ENCODE peak calls at places on chromosome 15, in nine cellular contexts. One of them, this sample, is unnamed.

GRCh38 chr15:82950295-82950694 is 2.2 kb downstream of the HOMER2 start:
- DNase-seq in ELR: no peak
- DNase-seq in mesothelial cell of epicardium: no peak
- DNase-seq in activated T-cell treated with anti-CD3 and anti-CD28 coated beads for 1 hour: no peak
- DNase-seq in body of pancreas: no peak
- DNase-seq in CD4-positive, CD25-positive, alpha-beta regulatory T cell: no peak
- DNase-seq in stimulated activated CD4-positive, alpha-beta T cell treated with anti-CD3 and anti-CD28 coated beads, Interleukin-12 subunit alpha, Interleukin-12 subunit beta, amount 100 ng/mL, for 24 hours: no peak
- DNase-seq in AG08395: no peak
- DNase-seq in activated CD8-positive, alpha-beta memory T cell treated with anti-CD3 and anti-CD28 coated beads for 48 hours: no peak
- DNase-seq in this sample: no peak

GRCh38 chr15:90264649-90265048 is 823 bp upstream of the NGRN start:
- DNase-seq in CD4-positive, CD25-positive, alpha-beta regulatory T cell: peak; percentile 50
- DNase-seq in activated T-cell treated with anti-CD3 and anti-CD28 coated beads for 1 hour: no peak
- DNase-seq in stimulated activated CD4-positive, alpha-beta T cell treated with anti-CD3 and anti-CD28 coated beads, Interleukin-12 subunit alpha, Interleukin-12 subunit beta, amount 100 ng/mL, for 24 hours: no peak
- DNase-seq in mesothelial cell of epicardium: no peak
- DNase-seq in AG08395: no peak
- DNase-seq in activated CD8-positive, alpha-beta memory T cell treated with anti-CD3 and anti-CD28 coated beads for 48 hours: no peak
- DNase-seq in ELR: peak; percentile 32
- DNase-seq in body of pancreas: no peak
- DNase-seq in this sample: no peak

GRCh38 chr15:101158166-101159095 is 93.4 kb downstream of the CHSY1 start:
- DNase-seq in CD4-positive, CD25-positive, alpha-beta regulatory T cell: peak; percentile 40
- DNase-seq in activated T-cell treated with anti-CD3 and anti-CD28 coated beads for 1 hour: no peak
- DNase-seq in stimulated activated CD4-positive, alpha-beta T cell treated with anti-CD3 and anti-CD28 coated beads, Interleukin-12 subunit alpha, Interleukin-12 subunit beta, amount 100 ng/mL, for 24 hours: no peak
- DNase-seq in mesothelial cell of epicardium: no peak
- DNase-seq in ELR: no peak
- DNase-seq in body of pancreas: no peak
- DNase-seq in AG08395: no peak
- DNase-seq in activated CD8-positive, alpha-beta memory T cell treated with anti-CD3 and anti-CD28 coated beads for 48 hours: no peak
- DNase-seq in this sample: no peak

GRCh38 chr15:34942363-34942762 is 27.2 kb downstream of the AQR start:
- DNase-seq in activated CD8-positive, alpha-beta memory T cell treated with anti-CD3 and anti-CD28 coated beads for 48 hours: no peak
- DNase-seq in stimulated activated CD4-positive, alpha-beta T cell treated with anti-CD3 and anti-CD28 coated beads, Interleukin-12 subunit alpha, Interleukin-12 subunit beta, amount 100 ng/mL, for 24 hours: no peak
- DNase-seq in AG08395: no peak
- DNase-seq in CD4-positive, CD25-positive, alpha-beta regulatory T cell: no peak
- DNase-seq in activated T-cell treated with anti-CD3 and anti-CD28 coated beads for 1 hour: no peak
- DNase-seq in mesothelial cell of epicardium: no peak
- DNase-seq in body of pancreas: no peak
- DNase-seq in ELR: no peak
- DNase-seq in this sample: no peak

GRCh38 chr15:37105795-37106333 is 5.5 kb upstream of the MEIS2 start:
- DNase-seq in CD4-positive, CD25-positive, alpha-beta regulatory T cell: no peak
- DNase-seq in mesothelial cell of epicardium: no peak
- DNase-seq in activated CD8-positive, alpha-beta memory T cell treated with anti-CD3 and anti-CD28 coated beads for 48 hours: no peak
- DNase-seq in stimulated activated CD4-positive, alpha-beta T cell treated with anti-CD3 and anti-CD28 coated beads, Interleukin-12 subunit alpha, Interleukin-12 subunit beta, amount 100 ng/mL, for 24 hours: no peak
- DNase-seq in AG08395: no peak
- DNase-seq in body of pancreas: no peak
- DNase-seq in activated T-cell treated with anti-CD3 and anti-CD28 coated beads for 1 hour: no peak
- DNase-seq in ELR: no peak
- DNase-seq in this sample: no peak

GRCh38 chr15:71455107-71455506 is 339.8 kb downstream of the THSD4 start:
- DNase-seq in CD4-positive, CD25-positive, alpha-beta regulatory T cell: no peak
- DNase-seq in stimulated activated CD4-positive, alpha-beta T cell treated with anti-CD3 and anti-CD28 coated beads, Interleukin-12 subunit alpha, Interleukin-12 subunit beta, amount 100 ng/mL, for 24 hours: no peak
- DNase-seq in ELR: no peak
- DNase-seq in body of pancreas: no peak
- DNase-seq in AG08395: no peak
- DNase-seq in mesothelial cell of epicardium: no peak
- DNase-seq in activated CD8-positive, alpha-beta memory T cell treated with anti-CD3 and anti-CD28 coated beads for 48 hours: no peak
- DNase-seq in activated T-cell treated with anti-CD3 and anti-CD28 coated beads for 1 hour: no peak
- DNase-seq in this sample: no peak

GRCh38 chr15:50289749-50290148 is 24.2 kb upstream of the HDC start:
- DNase-seq in stimulated activated CD4-positive, alpha-beta T cell treated with anti-CD3 and anti-CD28 coated beads, Interleukin-12 subunit alpha, Interleukin-12 subunit beta, amount 100 ng/mL, for 24 hours: no peak
- DNase-seq in CD4-positive, CD25-positive, alpha-beta regulatory T cell: no peak
- DNase-seq in activated CD8-positive, alpha-beta memory T cell treated with anti-CD3 and anti-CD28 coated beads for 48 hours: no peak
- DNase-seq in AG08395: no peak
- DNase-seq in mesothelial cell of epicardium: no peak
- DNase-seq in ELR: no peak
- DNase-seq in body of pancreas: no peak
- DNase-seq in activated T-cell treated with anti-CD3 and anti-CD28 coated beads for 1 hour: no peak
- DNase-seq in this sample: no peak

GRCh38 chr15:100108846-100109245 is 232.9 kb downstream of the ADAMTS17 start:
- DNase-seq in ELR: no peak
- DNase-seq in body of pancreas: no peak
- DNase-seq in CD4-positive, CD25-positive, alpha-beta regulatory T cell: no peak
- DNase-seq in activated T-cell treated with anti-CD3 and anti-CD28 coated beads for 1 hour: no peak
- DNase-seq in activated CD8-positive, alpha-beta memory T cell treated with anti-CD3 and anti-CD28 coated beads for 48 hours: no peak
- DNase-seq in stimulated activated CD4-positive, alpha-beta T cell treated with anti-CD3 and anti-CD28 coated beads, Interleukin-12 subunit alpha, Interleukin-12 subunit beta, amount 100 ng/mL, for 24 hours: no peak
- DNase-seq in AG08395: no peak
- DNase-seq in mesothelial cell of epicardium: peak; percentile 30
- DNase-seq in this sample: no peak

GRCh38 chr15:90009301-90010063 is 8.4 kb downstream of the ZNF710 start:
- DNase-seq in activated CD8-positive, alpha-beta memory T cell treated with anti-CD3 and anti-CD28 coated beads for 48 hours: no peak
- DNase-seq in stimulated activated CD4-positive, alpha-beta T cell treated with anti-CD3 and anti-CD28 coated beads, Interleukin-12 subunit alpha, Interleukin-12 subunit beta, amount 100 ng/mL, for 24 hours: no peak
- DNase-seq in AG08395: no peak
- DNase-seq in activated T-cell treated with anti-CD3 and anti-CD28 coated beads for 1 hour: no peak
- DNase-seq in mesothelial cell of epicardium: no peak
- DNase-seq in body of pancreas: no peak
- DNase-seq in ELR: no peak
- DNase-seq in CD4-positive, CD25-positive, alpha-beta regulatory T cell: no peak
- DNase-seq in this sample: no peak

GRCh38 chr15:70196314-70197291 is 98.9 kb upstream of the TLE3 start:
- DNase-seq in AG08395: peak; percentile 76
- DNase-seq in CD4-positive, CD25-positive, alpha-beta regulatory T cell: peak; percentile 66
- DNase-seq in body of pancreas: peak; percentile 61
- DNase-seq in mesothelial cell of epicardium: peak; percentile 78
- DNase-seq in activated CD8-positive, alpha-beta memory T cell treated with anti-CD3 and anti-CD28 coated beads for 48 hours: no peak
- DNase-seq in ELR: peak; percentile 79
- DNase-seq in activated T-cell treated with anti-CD3 and anti-CD28 coated beads for 1 hour: peak; percentile 6
- DNase-seq in stimulated activated CD4-positive, alpha-beta T cell treated with anti-CD3 and anti-CD28 coated beads, Interleukin-12 subunit alpha, Interleukin-12 subunit beta, amount 100 ng/mL, for 24 hours: peak; percentile 10
- DNase-seq in this sample: peak; percentile 42

GRCh38 chr15:45780352-45780751 is 145.5 kb downstream of the SQOR start:
- DNase-seq in ELR: no peak
- DNase-seq in mesothelial cell of epicardium: no peak
- DNase-seq in activated CD8-positive, alpha-beta memory T cell treated with anti-CD3 and anti-CD28 coated beads for 48 hours: no peak
- DNase-seq in body of pancreas: no peak
- DNase-seq in activated T-cell treated with anti-CD3 and anti-CD28 coated beads for 1 hour: no peak
- DNase-seq in stimulated activated CD4-positive, alpha-beta T cell treated with anti-CD3 and anti-CD28 coated beads, Interleukin-12 subunit alpha, Interleukin-12 subunit beta, amount 100 ng/mL, for 24 hours: no peak
- DNase-seq in AG08395: no peak
- DNase-seq in CD4-positive, CD25-positive, alpha-beta regulatory T cell: no peak
- DNase-seq in this sample: no peak

GRCh38 chr15:78035861-78036476 is 41.5 kb downstream of the TBC1D2B start:
- DNase-seq in activated CD8-positive, alpha-beta memory T cell treated with anti-CD3 and anti-CD28 coated beads for 48 hours: no peak
- DNase-seq in AG08395: no peak
- DNase-seq in CD4-positive, CD25-positive, alpha-beta regulatory T cell: no peak
- DNase-seq in mesothelial cell of epicardium: no peak
- DNase-seq in body of pancreas: no peak
- DNase-seq in activated T-cell treated with anti-CD3 and anti-CD28 coated beads for 1 hour: no peak
- DNase-seq in stimulated activated CD4-positive, alpha-beta T cell treated with anti-CD3 and anti-CD28 coated beads, Interleukin-12 subunit alpha, Interleukin-12 subunit beta, amount 100 ng/mL, for 24 hours: no peak
- DNase-seq in ELR: no peak
- DNase-seq in this sample: no peak

GRCh38 chr15:59303641-59304433 is 68.8 kb downstream of the MYO1E start:
- DNase-seq in activated CD8-positive, alpha-beta memory T cell treated with anti-CD3 and anti-CD28 coated beads for 48 hours: no peak
- DNase-seq in stimulated activated CD4-positive, alpha-beta T cell treated with anti-CD3 and anti-CD28 coated beads, Interleukin-12 subunit alpha, Interleukin-12 subunit beta, amount 100 ng/mL, for 24 hours: no peak
- DNase-seq in AG08395: no peak
- DNase-seq in activated T-cell treated with anti-CD3 and anti-CD28 coated beads for 1 hour: no peak
- DNase-seq in body of pancreas: no peak
- DNase-seq in mesothelial cell of epicardium: no peak
- DNase-seq in CD4-positive, CD25-positive, alpha-beta regulatory T cell: no peak
- DNase-seq in ELR: peak; percentile 71
- DNase-seq in this sample: no peak

GRCh38 chr15:62426387-62426956 is 261.4 kb upstream of the C2CD4B start:
- DNase-seq in body of pancreas: no peak
- DNase-seq in ELR: no peak
- DNase-seq in mesothelial cell of epicardium: no peak
- DNase-seq in activated CD8-positive, alpha-beta memory T cell treated with anti-CD3 and anti-CD28 coated beads for 48 hours: no peak
- DNase-seq in activated T-cell treated with anti-CD3 and anti-CD28 coated beads for 1 hour: no peak
- DNase-seq in AG08395: peak; percentile 86
- DNase-seq in CD4-positive, CD25-positive, alpha-beta regulatory T cell: no peak
- DNase-seq in stimulated activated CD4-positive, alpha-beta T cell treated with anti-CD3 and anti-CD28 coated beads, Interleukin-12 subunit alpha, Interleukin-12 subunit beta, amount 100 ng/mL, for 24 hours: no peak
- DNase-seq in this sample: no peak

GRCh38 chr15:36313021-36313420 is 266.4 kb upstream of the CDIN1 start:
- DNase-seq in stimulated activated CD4-positive, alpha-beta T cell treated with anti-CD3 and anti-CD28 coated beads, Interleukin-12 subunit alpha, Interleukin-12 subunit beta, amount 100 ng/mL, for 24 hours: no peak
- DNase-seq in CD4-positive, CD25-positive, alpha-beta regulatory T cell: no peak
- DNase-seq in activated T-cell treated with anti-CD3 and anti-CD28 coated beads for 1 hour: no peak
- DNase-seq in ELR: peak; percentile 36
- DNase-seq in activated CD8-positive, alpha-beta memory T cell treated with anti-CD3 and anti-CD28 coated beads for 48 hours: no peak
- DNase-seq in AG08395: peak; percentile 7
- DNase-seq in body of pancreas: no peak
- DNase-seq in mesothelial cell of epicardium: no peak
- DNase-seq in this sample: no peak

GRCh38 chr15:31472636-31473383 is 146.2 kb downstream of the KLF13 start:
- DNase-seq in stimulated activated CD4-positive, alpha-beta T cell treated with anti-CD3 and anti-CD28 coated beads, Interleukin-12 subunit alpha, Interleukin-12 subunit beta, amount 100 ng/mL, for 24 hours: no peak
- DNase-seq in AG08395: peak; percentile 40
- DNase-seq in ELR: peak; percentile 19
- DNase-seq in activated T-cell treated with anti-CD3 and anti-CD28 coated beads for 1 hour: peak; percentile 17
- DNase-seq in activated CD8-positive, alpha-beta memory T cell treated with anti-CD3 and anti-CD28 coated beads for 48 hours: peak; percentile 30
- DNase-seq in body of pancreas: no peak
- DNase-seq in mesothelial cell of epicardium: peak; percentile 34
- DNase-seq in CD4-positive, CD25-positive, alpha-beta regulatory T cell: peak; percentile 87
- DNase-seq in this sample: no peak

GRCh38 chr15:48800811-48801460 is 9.9 kb downstream of the CEP152 start:
- DNase-seq in body of pancreas: no peak
- DNase-seq in activated CD8-positive, alpha-beta memory T cell treated with anti-CD3 and anti-CD28 coated beads for 48 hours: no peak
- DNase-seq in AG08395: peak; percentile 31
- DNase-seq in stimulated activated CD4-positive, alpha-beta T cell treated with anti-CD3 and anti-CD28 coated beads, Interleukin-12 subunit alpha, Interleukin-12 subunit beta, amount 100 ng/mL, for 24 hours: no peak
- DNase-seq in CD4-positive, CD25-positive, alpha-beta regulatory T cell: no peak
- DNase-seq in mesothelial cell of epicardium: no peak
- DNase-seq in activated T-cell treated with anti-CD3 and anti-CD28 coated beads for 1 hour: no peak
- DNase-seq in ELR: peak; percentile 53
- DNase-seq in this sample: no peak

GRCh38 chr15:93001881-93002280 is 87.1 kb downstream of the RGMA start:
- DNase-seq in AG08395: no peak
- DNase-seq in mesothelial cell of epicardium: no peak
- DNase-seq in activated CD8-positive, alpha-beta memory T cell treated with anti-CD3 and anti-CD28 coated beads for 48 hours: no peak
- DNase-seq in activated T-cell treated with anti-CD3 and anti-CD28 coated beads for 1 hour: no peak
- DNase-seq in CD4-positive, CD25-positive, alpha-beta regulatory T cell: peak; percentile 15
- DNase-seq in body of pancreas: no peak
- DNase-seq in ELR: peak; percentile 28
- DNase-seq in stimulated activated CD4-positive, alpha-beta T cell treated with anti-CD3 and anti-CD28 coated beads, Interleukin-12 subunit alpha, Interleukin-12 subunit beta, amount 100 ng/mL, for 24 hours: no peak
- DNase-seq in this sample: no peak

GRCh38 chr15:33724321-33725036 is 243.8 kb upstream of the CHRM5 start:
- DNase-seq in CD4-positive, CD25-positive, alpha-beta regulatory T cell: no peak
- DNase-seq in activated CD8-positive, alpha-beta memory T cell treated with anti-CD3 and anti-CD28 coated beads for 48 hours: no peak
- DNase-seq in stimulated activated CD4-positive, alpha-beta T cell treated with anti-CD3 and anti-CD28 coated beads, Interleukin-12 subunit alpha, Interleukin-12 subunit beta, amount 100 ng/mL, for 24 hours: no peak
- DNase-seq in AG08395: no peak
- DNase-seq in activated T-cell treated with anti-CD3 and anti-CD28 coated beads for 1 hour: no peak
- DNase-seq in body of pancreas: no peak
- DNase-seq in ELR: no peak
- DNase-seq in mesothelial cell of epicardium: no peak
- DNase-seq in this sample: no peak

This sample was measured in GOT3.